ENCODE peak calls at places on chromosome 3, in five cellular contexts. D is neural crest cell, V is H1, C is B cell, F is GM13977. I is an unnamed sample.

GRCh38 chr3:56102034-56102433 is 366.2 kb downstream of the ERC2 start:
- DNase-seq in D (no peak), V (no peak), C (no peak), F (no peak), I (no peak)

GRCh38 chr3:138850151-138850550 is 15.4 kb upstream of the PIK3CB start:
- DNase-seq in D (no peak), V (no peak), C (no peak), F (no peak), I (no peak)

GRCh38 chr3:195140816-195141793 is 129.9 kb downstream of the XXYLT1 start:
- DNase-seq in D (no peak), V (no peak), C (no peak), F (no peak), I (no peak)

GRCh38 chr3:194348354-194348753 is 2.8 kb downstream of the CPN2 start:
- DNase-seq in D (no peak), V (no peak), C (no peak), F (no peak), I (no peak)

GRCh38 chr3:72629191-72629611 is 219.0 kb downstream of the SHQ1 start:
- DNase-seq in D (no peak), V (no peak), C (peak), F (peak), I (peak)

GRCh38 chr3:50194903-50195500 is 3.6 kb downstream of the GNAT1 start:
- DNase-seq in D (no peak), V (peak), C (peak), F (peak), I (no peak)

GRCh38 chr3:136074546-136074945 is 109.0 kb downstream of the PPP2R3A start:
- DNase-seq in D (no peak), V (no peak), C (no peak), F (no peak), I (no peak)

GRCh38 chr3:113514265-113514769 is 639 bp downstream of the SPICE1 start:
- DNase-seq in D (no peak), V (no peak), C (no peak), F (no peak), I (no peak)

GRCh38 chr3:107025961-107026360 is 351.3 kb upstream of the CCDC54 start:
- DNase-seq in D (no peak), V (no peak), C (no peak), F (no peak), I (no peak)

DNA sequence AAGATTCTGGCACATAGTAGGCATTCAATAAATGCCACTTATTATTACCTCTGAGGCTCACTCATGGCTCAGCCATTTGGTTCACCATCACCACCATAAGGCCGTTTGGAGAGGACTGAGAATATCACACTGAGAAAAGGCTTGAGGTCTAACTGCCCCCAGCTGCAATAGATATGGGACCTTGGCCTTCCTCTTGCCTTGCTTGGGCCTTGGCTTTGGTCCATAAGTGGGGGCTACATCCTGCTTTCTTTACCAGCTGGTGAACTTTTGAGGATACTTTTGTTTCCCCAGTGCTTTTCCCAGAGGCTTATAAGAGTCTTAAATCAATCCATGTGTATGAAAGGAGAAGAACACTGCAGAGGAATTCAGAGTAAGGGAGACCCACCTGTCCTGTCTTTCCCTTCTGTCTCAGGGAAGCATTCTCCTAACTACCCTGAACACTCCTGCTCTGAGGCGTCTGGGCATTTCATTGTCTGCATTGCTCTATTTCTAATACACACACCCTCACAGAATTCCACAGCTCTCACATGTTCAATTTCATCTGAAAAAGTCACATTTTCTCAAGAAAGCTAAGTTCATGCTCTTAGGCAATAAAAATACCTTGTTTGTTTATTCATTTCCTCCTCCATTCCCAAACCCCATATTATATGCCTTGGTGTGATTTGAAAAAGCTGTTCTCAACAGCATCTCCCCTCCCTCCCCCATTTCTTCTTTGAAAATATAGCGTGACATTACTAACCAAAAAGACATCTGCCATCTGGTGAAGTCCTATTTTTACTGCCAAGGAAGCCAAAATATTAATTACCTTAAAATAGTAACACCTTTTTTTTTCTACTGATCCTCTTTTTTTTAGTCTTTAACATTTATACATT is 22.5 kb upstream of the KCNMB2 start:
- DNase-seq in D (no peak), V (no peak), C (no peak), F (no peak), I (no peak)
- TF ChIP-seq CTCF in D (no peak), V (no peak), C (no peak), F (no peak), I (no peak)

GRCh38 chr3:75188937-75189336 is 475.2 kb upstream of the FRG2C start:
- DNase-seq in D (no peak), V (no peak), C (no peak), F (no peak), I (no peak)

GRCh38 chr3:75192065-75192658 is 472.0 kb upstream of the FRG2C start:
- DNase-seq in D (peak), V (peak), C (no peak), F (peak), I (no peak)
- TF ChIP-seq CTCF in D (peak), V (no peak), C (peak), F (peak), I (peak)

GRCh38 chr3:183802989-183803388 is 22.4 kb downstream of the MAP6D1 start:
- DNase-seq in D (no peak), V (no peak), C (no peak), F (no peak), I (no peak)
- TF ChIP-seq CTCF in D (no peak), V (no peak), C (no peak), F (no peak), I (no peak)

GRCh38 chr3:14145670-14146380 is 21.0 kb downstream of the TMEM43 start:
- DNase-seq in D (no peak), V (no peak), C (no peak), F (no peak), I (no peak)
- TF ChIP-seq CTCF in D (no peak), V (peak), C (no peak), F (no peak), I (no peak)

GRCh38 chr3:184467171-184467570 is 87.3 kb downstream of the CHRD start:
- DNase-seq in D (no peak), V (no peak), C (no peak), F (no peak), I (no peak)
- TF ChIP-seq CTCF in D (no peak), V (no peak), C (no peak), F (no peak), I (no peak)

GRCh38 chr3:130699765-130700164 is 46.9 kb downstream of the PIK3R4 start:
- DNase-seq in D (no peak), V (no peak), C (no peak), F (peak), I (peak)
- TF ChIP-seq CTCF in D (peak), V (no peak), C (peak), F (peak), I (peak)

GRCh38 chr3:98608029-98608428 is 14.6 kb upstream of the CPOX start:
- DNase-seq in D (no peak), V (no peak), C (no peak), F (no peak), I (no peak)

GRCh38 chr3:98613616-98614015 is 20.2 kb upstream of the CPOX start:
- DNase-seq in D (no peak), V (no peak), C (no peak), F (no peak), I (no peak)

GRCh38 chr3:98617841-98618240 is 24.4 kb upstream of the CPOX start:
- DNase-seq in D (no peak), V (no peak), C (no peak), F (no peak), I (no peak)

GRCh38 chr3:98612996-98613517 is 19.6 kb upstream of the CPOX start:
- DNase-seq in D (no peak), V (no peak), C (no peak), F (no peak), I (peak)

GRCh38 chr3:98612587-98612986 is 19.2 kb upstream of the CPOX start:
- DNase-seq in D (no peak), V (peak), C (no peak), F (no peak), I (peak)
- TF ChIP-seq CTCF in D (peak), V (peak), C (no peak), F (peak), I (peak)

GRCh38 chr3:189049458-189050231 is 122.1 kb upstream of the TPRG1 start:
- DNase-seq in D (no peak), V (peak), C (no peak), F (no peak), I (no peak)
- TF ChIP-seq CTCF in D (peak), V (peak), C (no peak), F (peak), I (peak)

GRCh38 chr3:46844851-46845250 is 18.4 kb downstream of the MYL3 start:
- DNase-seq in D (no peak), V (peak), C (no peak), F (no peak), I (no peak)

GRCh38 chr3:46844397-46844796 is 18.8 kb downstream of the MYL3 start:
- DNase-seq in D (no peak), V (no peak), C (no peak), F (no peak), I (no peak)

GRCh38 chr3:46845397-46845859 is 17.8 kb downstream of the MYL3 start:
- DNase-seq in D (no peak), V (no peak), C (no peak), F (peak), I (no peak)

GRCh38 chr3:46846624-46847542 is 16.4 kb downstream of the MYL3 start:
- DNase-seq in D (no peak), V (no peak), C (no peak), F (no peak), I (no peak)

GRCh38 chr3:46845860-46846623 is 17.2 kb downstream of the MYL3 start:
- DNase-seq in D (no peak), V (peak), C (peak), F (peak), I (peak)
- TF ChIP-seq CTCF in D (peak), V (no peak), C (peak), F (peak), I (peak)